ENCODE peak calls at places on chromosome 21, in seven cellular contexts. One of them, this sample, is unnamed.

GRCh38 chr21:32735524-32735923 is 7.7 kb upstream of the SYNJ1 start:
- DNase-seq in tibial artery: no peak
- DNase-seq in natural killer cell: no peak
- DNase-seq in non-pigmented ciliary epithelial cell: no peak
- DNase-seq in NCI-H69: no peak
- DNase-seq in GM10248: no peak
- DNase-seq in CD4-positive, alpha-beta T cell: no peak
- DNase-seq in this sample: no peak

GRCh38 chr21:14962217-14962616 is 102.6 kb downstream of the NRIP1 start:
- DNase-seq in tibial artery: no peak
- DNase-seq in natural killer cell: no peak
- DNase-seq in non-pigmented ciliary epithelial cell: no peak
- DNase-seq in NCI-H69: no peak
- DNase-seq in GM10248: no peak
- DNase-seq in CD4-positive, alpha-beta T cell: no peak
- DNase-seq in this sample: no peak

GRCh38 chr21:21029159-21029558 is 30.9 kb downstream of the NCAM2 start:
- DNase-seq in tibial artery: no peak
- DNase-seq in natural killer cell: no peak
- DNase-seq in non-pigmented ciliary epithelial cell: no peak
- DNase-seq in NCI-H69: peak
- DNase-seq in GM10248: no peak
- DNase-seq in CD4-positive, alpha-beta T cell: no peak
- DNase-seq in this sample: peak

GRCh38 chr21:27202301-27202700 is 235.4 kb upstream of the ADAMTS5 start:
- DNase-seq in tibial artery: no peak
- DNase-seq in natural killer cell: no peak
- DNase-seq in non-pigmented ciliary epithelial cell: no peak
- DNase-seq in NCI-H69: no peak
- DNase-seq in GM10248: no peak
- DNase-seq in CD4-positive, alpha-beta T cell: no peak
- DNase-seq in this sample: no peak

GRCh38 chr21:44943686-44944550 is 4.1 kb downstream of the SLX9 start:
- DNase-seq in tibial artery: no peak
- DNase-seq in natural killer cell: no peak
- DNase-seq in non-pigmented ciliary epithelial cell: no peak
- DNase-seq in NCI-H69: no peak
- DNase-seq in GM10248: no peak
- DNase-seq in CD4-positive, alpha-beta T cell: no peak
- DNase-seq in this sample: no peak

GRCh38 chr21:29975776-29976175 is 36.0 kb upstream of the GRIK1 start:
- DNase-seq in tibial artery: no peak
- DNase-seq in natural killer cell: no peak
- DNase-seq in non-pigmented ciliary epithelial cell: no peak
- DNase-seq in NCI-H69: no peak
- DNase-seq in GM10248: no peak
- DNase-seq in CD4-positive, alpha-beta T cell: no peak
- DNase-seq in this sample: no peak

GRCh38 chr21:33801424-33802405 is 113.9 kb downstream of the ATP5PO start:
- DNase-seq in tibial artery: no peak
- DNase-seq in natural killer cell: no peak
- DNase-seq in non-pigmented ciliary epithelial cell: peak
- DNase-seq in NCI-H69: peak
- DNase-seq in GM10248: no peak
- DNase-seq in CD4-positive, alpha-beta T cell: no peak
- DNase-seq in this sample: peak

GRCh38 chr21:37450385-37451044 is 83.9 kb downstream of the DYRK1A start:
- DNase-seq in tibial artery: no peak
- DNase-seq in natural killer cell: no peak
- DNase-seq in non-pigmented ciliary epithelial cell: no peak
- DNase-seq in NCI-H69: peak
- DNase-seq in GM10248: no peak
- DNase-seq in CD4-positive, alpha-beta T cell: no peak
- DNase-seq in this sample: no peak

GRCh38 chr21:45644041-45644906 is 749 bp downstream of the PCBP3 start:
- DNase-seq in tibial artery: no peak
- DNase-seq in natural killer cell: no peak
- DNase-seq in non-pigmented ciliary epithelial cell: no peak
- DNase-seq in NCI-H69: peak
- DNase-seq in GM10248: no peak
- DNase-seq in CD4-positive, alpha-beta T cell: no peak
- DNase-seq in this sample: no peak

GRCh38 chr21:37503848-37504467 is 137.4 kb downstream of the DYRK1A start:
- DNase-seq in tibial artery: no peak
- DNase-seq in natural killer cell: no peak
- DNase-seq in non-pigmented ciliary epithelial cell: peak
- DNase-seq in NCI-H69: no peak
- DNase-seq in GM10248: no peak
- DNase-seq in CD4-positive, alpha-beta T cell: no peak
- DNase-seq in this sample: no peak

GRCh38 chr21:43827015-43827611 is 37.7 kb downstream of the RRP1 start:
- DNase-seq in tibial artery: no peak
- DNase-seq in natural killer cell: no peak
- DNase-seq in non-pigmented ciliary epithelial cell: peak
- DNase-seq in NCI-H69: no peak
- DNase-seq in GM10248: no peak
- DNase-seq in CD4-positive, alpha-beta T cell: no peak
- DNase-seq in this sample: no peak

GRCh38 chr21:31471865-31472264 is 127.8 kb upstream of the TIAM1 start:
- DNase-seq in tibial artery: no peak
- DNase-seq in natural killer cell: no peak
- DNase-seq in non-pigmented ciliary epithelial cell: no peak
- DNase-seq in NCI-H69: no peak
- DNase-seq in GM10248: no peak
- DNase-seq in CD4-positive, alpha-beta T cell: no peak
- DNase-seq in this sample: no peak

GRCh38 chr21:34243562-34243961 is 120.2 kb upstream of the KCNE2 start:
- DNase-seq in tibial artery: no peak
- DNase-seq in natural killer cell: no peak
- DNase-seq in non-pigmented ciliary epithelial cell: no peak
- DNase-seq in NCI-H69: peak
- DNase-seq in GM10248: no peak
- DNase-seq in CD4-positive, alpha-beta T cell: no peak
- DNase-seq in this sample: peak

GRCh38 chr21:41008971-41009370 is 159.0 kb upstream of the BACE2 start:
- DNase-seq in tibial artery: no peak
- DNase-seq in natural killer cell: no peak
- DNase-seq in non-pigmented ciliary epithelial cell: no peak
- DNase-seq in NCI-H69: no peak
- DNase-seq in GM10248: no peak
- DNase-seq in CD4-positive, alpha-beta T cell: no peak
- DNase-seq in this sample: no peak

GRCh38 chr21:30629173-30629572 is 5.8 kb upstream of the KRTAP20-2 start:
- DNase-seq in tibial artery: no peak
- DNase-seq in natural killer cell: no peak
- DNase-seq in non-pigmented ciliary epithelial cell: no peak
- DNase-seq in NCI-H69: no peak
- DNase-seq in GM10248: no peak
- DNase-seq in CD4-positive, alpha-beta T cell: no peak
- DNase-seq in this sample: no peak

GRCh38 chr21:35373998-35374397 is 324.9 kb upstream of the RUNX1 start:
- DNase-seq in tibial artery: no peak
- DNase-seq in natural killer cell: no peak
- DNase-seq in non-pigmented ciliary epithelial cell: no peak
- DNase-seq in NCI-H69: no peak
- DNase-seq in GM10248: no peak
- DNase-seq in CD4-positive, alpha-beta T cell: no peak
- DNase-seq in this sample: no peak

GRCh38 chr21:44982558-44983244 is 42.9 kb downstream of the SLX9 start:
- DNase-seq in tibial artery: peak
- DNase-seq in natural killer cell: no peak
- DNase-seq in non-pigmented ciliary epithelial cell: no peak
- DNase-seq in NCI-H69: no peak
- DNase-seq in GM10248: no peak
- DNase-seq in CD4-positive, alpha-beta T cell: no peak
- DNase-seq in this sample: no peak

GRCh38 chr21:34545079-34545884 is 33.3 kb upstream of the KCNE1 start:
- DNase-seq in tibial artery: no peak
- DNase-seq in natural killer cell: no peak
- DNase-seq in non-pigmented ciliary epithelial cell: no peak
- DNase-seq in NCI-H69: peak
- DNase-seq in GM10248: peak
- DNase-seq in CD4-positive, alpha-beta T cell: no peak
- DNase-seq in this sample: peak

GRCh38 chr21:20971296-20971921 is 26.8 kb upstream of the NCAM2 start:
- DNase-seq in tibial artery: no peak
- DNase-seq in natural killer cell: no peak
- DNase-seq in non-pigmented ciliary epithelial cell: peak
- DNase-seq in NCI-H69: peak
- DNase-seq in GM10248: peak
- DNase-seq in CD4-positive, alpha-beta T cell: no peak
- DNase-seq in this sample: peak

GRCh38 chr21:29943885-29944284 is 4.1 kb upstream of the GRIK1 start:
- DNase-seq in tibial artery: no peak
- DNase-seq in natural killer cell: no peak
- DNase-seq in non-pigmented ciliary epithelial cell: no peak
- DNase-seq in NCI-H69: no peak
- DNase-seq in GM10248: no peak
- DNase-seq in CD4-positive, alpha-beta T cell: no peak
- DNase-seq in this sample: no peak

GRCh38 chr21:32916522-32917099 is 109.1 kb upstream of the OLIG2 start:
- DNase-seq in tibial artery: no peak
- DNase-seq in natural killer cell: no peak
- DNase-seq in non-pigmented ciliary epithelial cell: no peak
- DNase-seq in NCI-H69: peak
- DNase-seq in GM10248: no peak
- DNase-seq in CD4-positive, alpha-beta T cell: no peak
- DNase-seq in this sample: no peak

GRCh38 chr21:17371470-17371869 is 141.4 kb upstream of the CXADR start:
- DNase-seq in tibial artery: no peak
- DNase-seq in natural killer cell: no peak
- DNase-seq in non-pigmented ciliary epithelial cell: peak
- DNase-seq in NCI-H69: peak
- DNase-seq in GM10248: no peak
- DNase-seq in CD4-positive, alpha-beta T cell: no peak
- DNase-seq in this sample: no peak

GRCh38 chr21:40351006-40351405 is 483.8 kb downstream of the PCP4 start:
- DNase-seq in tibial artery: no peak
- DNase-seq in natural killer cell: no peak
- DNase-seq in non-pigmented ciliary epithelial cell: no peak
- DNase-seq in NCI-H69: no peak
- DNase-seq in GM10248: no peak
- DNase-seq in CD4-positive, alpha-beta T cell: no peak
- DNase-seq in this sample: no peak

GRCh38 chr21:38769253-38769780 is 36.4 kb upstream of the ETS2 start:
- DNase-seq in tibial artery: no peak
- DNase-seq in natural killer cell: no peak
- DNase-seq in non-pigmented ciliary epithelial cell: peak
- DNase-seq in NCI-H69: no peak
- DNase-seq in GM10248: no peak
- DNase-seq in CD4-positive, alpha-beta T cell: no peak
- DNase-seq in this sample: peak

GRCh38 chr21:29372063-29372802 is 73.5 kb downstream of the BACH1 start:
- DNase-seq in tibial artery: peak
- DNase-seq in natural killer cell: peak
- DNase-seq in non-pigmented ciliary epithelial cell: peak
- DNase-seq in NCI-H69: peak
- DNase-seq in GM10248: peak
- DNase-seq in CD4-positive, alpha-beta T cell: peak
- DNase-seq in this sample: peak

GRCh38 chr21:45574691-45575090 is 32.5 kb upstream of the SLC19A1 start:
- DNase-seq in tibial artery: no peak
- DNase-seq in natural killer cell: no peak
- DNase-seq in non-pigmented ciliary epithelial cell: no peak
- DNase-seq in NCI-H69: no peak
- DNase-seq in GM10248: no peak
- DNase-seq in CD4-positive, alpha-beta T cell: no peak
- DNase-seq in this sample: no peak

GRCh38 chr21:34834852-34835501 is 166.2 kb downstream of the CLIC6 start:
- DNase-seq in tibial artery: no peak
- DNase-seq in natural killer cell: no peak
- DNase-seq in non-pigmented ciliary epithelial cell: no peak
- DNase-seq in NCI-H69: peak
- DNase-seq in GM10248: no peak
- DNase-seq in CD4-positive, alpha-beta T cell: no peak
- DNase-seq in this sample: no peak

GRCh38 chr21:33026299-33026858 is 644 bp downstream of the OLIG2 start:
- DNase-seq in tibial artery: no peak
- DNase-seq in natural killer cell: no peak
- DNase-seq in non-pigmented ciliary epithelial cell: no peak
- DNase-seq in NCI-H69: no peak
- DNase-seq in GM10248: peak
- DNase-seq in CD4-positive, alpha-beta T cell: no peak
- DNase-seq in this sample: no peak

GRCh38 chr21:42463861-42464515 is 32.0 kb downstream of the RSPH1 start:
- DNase-seq in tibial artery: no peak
- DNase-seq in natural killer cell: peak
- DNase-seq in non-pigmented ciliary epithelial cell: no peak
- DNase-seq in NCI-H69: peak
- DNase-seq in GM10248: no peak
- DNase-seq in CD4-positive, alpha-beta T cell: peak
- DNase-seq in this sample: no peak

GRCh38 chr21:42616366-42617340 is 36.8 kb upstream of the PDE9A start:
- DNase-seq in tibial artery: no peak
- DNase-seq in natural killer cell: no peak
- DNase-seq in non-pigmented ciliary epithelial cell: no peak
- DNase-seq in NCI-H69: no peak
- DNase-seq in GM10248: no peak
- DNase-seq in CD4-positive, alpha-beta T cell: no peak
- DNase-seq in this sample: no peak

GRCh38 chr21:41973427-41973831 is 19.6 kb upstream of the C2CD2 start:
- DNase-seq in tibial artery: no peak
- DNase-seq in natural killer cell: no peak
- DNase-seq in non-pigmented ciliary epithelial cell: no peak
- DNase-seq in NCI-H69: no peak
- DNase-seq in GM10248: no peak
- DNase-seq in CD4-positive, alpha-beta T cell: no peak
- DNase-seq in this sample: no peak

GRCh38 chr21:45577806-45578801 is 35.9 kb upstream of the SLC19A1 start:
- DNase-seq in tibial artery: no peak
- DNase-seq in natural killer cell: no peak
- DNase-seq in non-pigmented ciliary epithelial cell: no peak
- DNase-seq in NCI-H69: peak
- DNase-seq in GM10248: no peak
- DNase-seq in CD4-positive, alpha-beta T cell: no peak
- DNase-seq in this sample: peak

GRCh38 chr21:25759573-25759972 is 24.8 kb downstream of the GABPA start:
- DNase-seq in tibial artery: no peak
- DNase-seq in natural killer cell: no peak
- DNase-seq in non-pigmented ciliary epithelial cell: no peak
- DNase-seq in NCI-H69: no peak
- DNase-seq in GM10248: no peak
- DNase-seq in CD4-positive, alpha-beta T cell: no peak
- DNase-seq in this sample: no peak

GRCh38 chr21:37644666-37645065 is 271.6 kb downstream of the KCNJ6 start:
- DNase-seq in tibial artery: no peak
- DNase-seq in natural killer cell: no peak
- DNase-seq in non-pigmented ciliary epithelial cell: no peak
- DNase-seq in NCI-H69: no peak
- DNase-seq in GM10248: no peak
- DNase-seq in CD4-positive, alpha-beta T cell: no peak
- DNase-seq in this sample: no peak

GRCh38 chr21:44437371-44437695 is 18.0 kb upstream of the LRRC3 start:
- DNase-seq in tibial artery: no peak
- DNase-seq in natural killer cell: no peak
- DNase-seq in non-pigmented ciliary epithelial cell: no peak
- DNase-seq in NCI-H69: no peak
- DNase-seq in GM10248: no peak
- DNase-seq in CD4-positive, alpha-beta T cell: no peak
- DNase-seq in this sample: no peak

GRCh38 chr21:33359446-33359845 is 34.7 kb downstream of the IFNAR1 start:
- DNase-seq in tibial artery: no peak
- DNase-seq in natural killer cell: no peak
- DNase-seq in non-pigmented ciliary epithelial cell: no peak
- DNase-seq in NCI-H69: no peak
- DNase-seq in GM10248: no peak
- DNase-seq in CD4-positive, alpha-beta T cell: no peak
- DNase-seq in this sample: no peak

GRCh38 chr21:38825269-38825668 is 19.5 kb downstream of the ETS2 start:
- DNase-seq in tibial artery: no peak
- DNase-seq in natural killer cell: no peak
- DNase-seq in non-pigmented ciliary epithelial cell: no peak
- DNase-seq in NCI-H69: no peak
- DNase-seq in GM10248: no peak
- DNase-seq in CD4-positive, alpha-beta T cell: no peak
- DNase-seq in this sample: no peak